ENCODE peak calls at places on chromosomes 6 and 20, in five cellular contexts. P is RWPE2, I is lower lobe of right lung, L is choroid plexus epithelial cell, N is GM13976. V is an unnamed sample.

GRCh38 chr20:49569403-49570115 is 1.6 kb upstream of the PTGIS start:
- DNase-seq in P (peak), I (no peak), L (peak), N (no peak), V (no peak)

GRCh38 chr6:139987091-139987490 is 612.6 kb upstream of the CITED2 start:
- DNase-seq in P (no peak), I (no peak), L (no peak), N (no peak), V (no peak)

GRCh38 chr6:5518936-5519491 is 257.7 kb downstream of the FARS2 start:
- DNase-seq in P (no peak), I (no peak), L (no peak), N (no peak), V (peak)

GRCh38 chr20:4018015-4018748 is 2.8 kb upstream of the RNF24 start:
- DNase-seq in P (no peak), I (no peak), L (no peak), N (no peak), V (no peak)

GRCh38 chr6:51788121-51788520 is 299.3 kb downstream of the PKHD1 start:
- DNase-seq in P (no peak), I (no peak), L (no peak), N (no peak), V (no peak)

GRCh38 chr6:148969679-148970078 is 222.8 kb downstream of the UST start:
- DNase-seq in P (no peak), I (no peak), L (peak), N (no peak), V (no peak)

GRCh38 chr6:21707527-21707926 is 114.0 kb downstream of the SOX4 start:
- DNase-seq in P (no peak), I (no peak), L (no peak), N (no peak), V (no peak)

GRCh38 chr6:150866147-150867073 is 908 bp downstream of the MTHFD1L start:
- DNase-seq in P (peak), I (peak), L (peak), N (peak), V (peak)

GRCh38 chr6:26155066-26155925 is 68.1 kb downstream of the HFE start:
- DNase-seq in P (no peak), I (peak), L (no peak), N (peak), V (no peak)

GRCh38 chr6:156868385-156868784 is 91.2 kb downstream of the ARID1B start:
- DNase-seq in P (no peak), I (no peak), L (no peak), N (no peak), V (no peak)

GRCh38 chr6:168420706-168421105 is 20.3 kb upstream of the SMOC2 start:
- DNase-seq in P (no peak), I (no peak), L (no peak), N (no peak), V (no peak)

GRCh38 chr6:14828146-14828705 is 417.6 kb upstream of the JARID2 start:
- DNase-seq in P (no peak), I (no peak), L (no peak), N (no peak), V (no peak)

GRCh38 chr20:62641749-62642665 is at the start of gene SLCO4A1:
- DNase-seq in P (no peak), I (peak), L (peak), N (peak), V (peak)

GRCh38 chr6:11245406-11245990 is 13.0 kb upstream of the NEDD9 start:
- DNase-seq in P (no peak), I (no peak), L (no peak), N (no peak), V (no peak)

GRCh38 chr6:147510949-147511590 is 2.6 kb downstream of the SAMD5 start:
- DNase-seq in P (no peak), I (no peak), L (no peak), N (no peak), V (no peak)

DNA sequence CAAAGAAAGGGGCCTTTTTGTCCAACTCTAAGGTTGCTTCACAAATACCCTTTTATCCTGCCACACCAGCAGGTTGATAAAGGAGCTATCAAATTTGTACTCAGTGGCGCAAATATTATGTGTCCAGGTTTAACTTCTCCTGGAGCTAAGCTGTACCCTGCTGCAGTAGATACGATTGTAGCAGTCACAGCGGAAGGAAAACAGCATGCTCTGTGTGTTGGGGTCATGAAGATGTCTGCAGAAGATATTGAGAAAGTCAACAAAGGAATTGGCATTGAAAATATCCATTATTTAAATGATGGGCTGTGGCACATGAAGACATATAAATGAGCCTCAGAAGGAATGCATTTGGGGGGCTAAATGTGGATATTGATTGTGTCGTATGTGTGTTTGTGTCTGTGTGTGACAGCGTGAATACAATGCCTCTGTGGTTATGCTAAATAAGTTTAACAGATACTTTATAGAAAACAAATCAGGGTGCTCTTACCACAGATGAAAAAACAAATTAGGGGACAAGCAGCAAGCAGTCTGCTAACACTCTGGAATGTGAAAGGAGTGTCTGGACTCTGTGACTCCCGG is 33.6 kb downstream of the HM13 start:
- DNase-seq in P (no peak), I (no peak), L (no peak), N (no peak), V (no peak)
- TF ChIP-seq CTCF in P (no peak), I (no peak), L (no peak), N (no peak), V (no peak)

GRCh38 chr6:104281370-104281769 is 578.3 kb downstream of the HACE1 start:
- DNase-seq in P (no peak), I (no peak), L (no peak), N (no peak), V (peak)
- TF ChIP-seq CTCF in P (no peak), I (no peak), L (no peak), N (no peak), V (no peak)

GRCh38 chr6:134230087-134230717 is 87.7 kb downstream of the SGK1 start:
- DNase-seq in P (no peak), I (peak), L (no peak), N (no peak), V (no peak)
- TF ChIP-seq CTCF in P (no peak), I (no peak), L (no peak), N (no peak), V (no peak)

GRCh38 chr6:76351275-76351674 is 278.8 kb upstream of the IMPG1 start:
- DNase-seq in P (no peak), I (no peak), L (no peak), N (no peak), V (no peak)
- TF ChIP-seq CTCF in P (peak), I (no peak), L (no peak), N (no peak), V (peak)

DNA sequence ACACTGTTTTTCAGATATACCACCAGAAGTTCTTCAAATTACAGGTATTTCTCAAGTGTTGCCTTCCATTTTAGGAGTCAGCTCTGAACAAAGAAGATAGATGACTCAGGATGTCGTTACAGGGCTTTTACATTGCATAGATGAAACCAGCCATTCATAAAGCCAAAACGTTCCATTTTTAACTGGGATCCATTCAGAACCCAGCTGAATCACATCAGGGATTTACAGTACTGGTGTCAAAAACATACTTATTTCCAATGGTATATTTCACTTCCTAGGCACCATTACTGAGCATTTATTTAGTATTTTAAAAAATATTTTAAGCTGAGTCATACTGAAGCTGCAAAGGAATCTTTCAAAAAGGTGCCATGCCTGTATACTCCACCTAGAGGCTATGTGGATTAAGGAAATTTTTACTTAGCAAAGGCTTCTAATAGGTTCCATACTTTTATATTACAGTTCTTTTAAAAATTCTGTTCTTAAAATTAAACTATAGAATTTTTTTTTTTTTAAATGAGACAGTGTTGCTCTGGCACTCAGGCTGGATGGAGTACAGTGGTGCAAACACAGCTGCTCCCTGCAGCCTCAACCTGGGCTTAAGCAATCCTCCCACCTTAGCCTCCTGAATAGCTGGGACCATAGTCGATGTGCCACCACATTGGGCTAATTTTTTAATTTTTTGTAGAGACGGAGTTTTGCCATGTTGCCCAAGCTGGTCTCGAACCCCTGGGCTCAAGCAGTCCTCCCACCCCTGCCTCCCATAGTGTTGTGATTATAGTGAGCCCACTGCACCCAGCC is 2.6 kb downstream of the ASF1A start:
- DNase-seq in P (no peak), I (no peak), L (peak), N (peak), V (peak)
- TF ChIP-seq CTCF in P (peak), I (peak), L (peak), N (no peak), V (no peak)

GRCh38 chr6:42571611-42572342 is 7.9 kb downstream of the UBR2 start:
- DNase-seq in P (no peak), I (no peak), L (no peak), N (no peak), V (no peak)

GRCh38 chr6:42572523-42572922 is 8.7 kb downstream of the UBR2 start:
- DNase-seq in P (no peak), I (no peak), L (no peak), N (peak), V (peak)

GRCh38 chr6:42564496-42564890 is 664 bp downstream of the UBR2 start:
- DNase-seq in P (no peak), I (no peak), L (peak), N (no peak), V (peak)

GRCh38 chr6:42566614-42567208 is 2.9 kb downstream of the UBR2 start:
- DNase-seq in P (no peak), I (no peak), L (no peak), N (no peak), V (no peak)

DNA sequence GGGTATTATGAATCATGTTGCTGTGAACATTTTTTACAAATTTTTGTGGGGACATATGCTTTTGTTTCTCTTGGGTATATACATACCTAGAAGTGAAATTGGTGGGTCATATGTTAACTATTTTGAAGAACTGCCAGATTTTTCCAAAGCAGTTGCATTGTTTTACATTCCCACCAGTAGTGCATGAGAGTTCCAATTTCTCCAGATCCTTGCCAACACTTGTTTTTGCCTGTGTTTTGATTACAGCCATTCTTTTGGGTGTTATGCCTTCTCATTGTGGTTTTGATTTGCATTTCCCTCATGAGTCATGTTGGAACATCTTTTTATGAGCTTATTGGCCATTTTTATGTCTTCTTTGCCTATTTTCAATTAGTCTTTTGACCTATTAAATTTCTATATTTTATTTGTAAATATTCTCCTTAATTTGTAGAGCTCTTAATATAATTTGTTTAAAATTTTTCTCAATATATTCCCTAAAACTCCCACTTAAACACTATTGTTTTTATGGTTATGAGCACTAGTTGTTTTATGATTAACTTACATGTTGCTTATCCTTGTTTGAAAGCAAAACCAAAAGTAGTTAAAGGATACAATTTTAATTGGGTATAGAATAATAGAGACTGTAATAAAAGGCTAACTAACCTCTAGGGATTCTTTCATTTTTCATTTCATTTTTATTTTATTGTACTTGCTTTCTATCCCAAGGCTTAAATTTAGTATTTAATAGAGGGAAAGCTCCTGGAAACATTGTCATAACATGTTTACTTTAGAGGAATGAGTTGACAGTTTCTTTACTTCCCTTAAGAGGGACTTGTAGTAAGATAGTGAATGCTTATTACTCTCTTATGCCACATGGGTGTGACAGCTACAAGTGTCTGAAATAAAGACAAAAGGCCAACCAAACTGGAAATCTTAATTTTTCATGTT is 5.5 kb downstream of the UBR2 start:
- DNase-seq in P (no peak), I (no peak), L (peak), N (no peak), V (no peak)
- TF ChIP-seq CTCF in P (no peak), I (no peak), L (no peak), N (no peak), V (no peak)

GRCh38 chr6:39902786-39903465 is 31.3 kb downstream of the MOCS1 start:
- DNase-seq in P (no peak), I (no peak), L (no peak), N (no peak), V (no peak)
- TF ChIP-seq CTCF in P (no peak), I (no peak), L (peak), N (no peak), V (no peak)

GRCh38 chr6:37442416-37443218 is 9.6 kb downstream of the CMTR1 start:
- DNase-seq in P (no peak), I (no peak), L (no peak), N (no peak), V (no peak)
- TF ChIP-seq CTCF in P (no peak), I (no peak), L (no peak), N (no peak), V (no peak)

V was measured in GM20000.